ENCODE peak calls at places on chromosomes 5 and 9, in nine cellular contexts. X, B, K, T, L, I, U, P and A are unnamed samples.

GRCh38 chr9:81575976-81576375 is 113.4 kb downstream of the TLE1 start:
- DNase-seq in T (no peak), P (no peak), L (no peak), I (no peak), X (no peak), U (no peak), K (no peak), B (peak; percentile 34), A (peak; percentile 27)

GRCh38 chr9:24257726-24258125 is 288.0 kb downstream of the IZUMO3 start:
- DNase-seq in K (no peak), U (no peak), P (no peak), B (no peak), X (no peak), I (no peak), L (no peak), T (no peak), A (no peak)

GRCh38 chr9:107749787-107750444 is 260.3 kb upstream of the KLF4 start:
- DNase-seq in L (peak; percentile 81), K (peak; percentile 77), T (no peak), P (peak; percentile 89), I (no peak), B (peak; percentile 97), X (peak; percentile 93), U (peak; percentile 93), A (no peak)

GRCh38 chr9:34047864-34048729 is 590 bp downstream of the UBAP2 start:
- DNase-seq in X (peak; percentile 47), B (peak; percentile 62), U (peak; percentile 40), T (peak; percentile 17), I (peak; percentile 52), L (no peak), K (no peak), P (peak; percentile 36), A (peak; percentile 42)

GRCh38 chr5:139543423-139543991 is 17.6 kb upstream of the UBE2D2 start:
- DNase-seq in U (peak; percentile 55), I (peak; percentile 55), T (no peak), X (peak; percentile 87), L (peak; percentile 78), P (peak; percentile 77), K (peak; percentile 93), B (peak; percentile 9), A (peak; percentile 67)

GRCh38 chr5:168356592-168356991 is 65.1 kb downstream of the WWC1 start:
- DNase-seq in I (no peak), U (no peak), X (no peak), P (no peak), K (peak; percentile 44), T (no peak), B (no peak), L (no peak), A (no peak)

GRCh38 chr5:2196416-2196815 is 313.7 kb upstream of the IRX4 start:
- DNase-seq in L (no peak), K (no peak), U (no peak), I (no peak), P (no peak), T (no peak), B (no peak), X (no peak), A (no peak)

GRCh38 chr9:133160742-133161541 is 2.8 kb downstream of the GBGT1 start:
- DNase-seq in I (peak; percentile 47), T (no peak), X (peak; percentile 79), P (peak; percentile 69), U (peak; percentile 70), B (peak; percentile 84), L (peak; percentile 59), K (peak; percentile 76), A (peak; percentile 61)

GRCh38 chr5:153523831-153524230 is 33.4 kb downstream of the GRIA1 start:
- DNase-seq in K (no peak), L (peak; percentile 18), I (no peak), X (peak; percentile 43), U (peak; percentile 42), T (no peak), P (peak; percentile 21), B (peak; percentile 70), A (no peak)

GRCh38 chr5:113421643-113422132 is 13.1 kb downstream of the TSSK1B start:
- DNase-seq in X (no peak), L (no peak), U (no peak), K (no peak), T (no peak), B (no peak), I (no peak), P (no peak), A (no peak)

GRCh38 chr5:9820696-9821449 is 190.7 kb upstream of the TAS2R1 start:
- DNase-seq in K (no peak), U (no peak), X (no peak), L (no peak), B (no peak), T (no peak), P (no peak), I (no peak), A (no peak)

GRCh38 chr5:2888520-2889060 is 137.1 kb upstream of the IRX2 start:
- DNase-seq in B (no peak), P (no peak), U (no peak), L (no peak), T (no peak), I (no peak), K (no peak), X (no peak), A (no peak)

GRCh38 chr9:125145425-125145824 is 2.1 kb upstream of the SCAI start:
- DNase-seq in P (no peak), K (no peak), B (no peak), L (no peak), I (no peak), X (no peak), T (no peak), U (no peak), A (no peak)

GRCh38 chr9:125141751-125142150 is 1.6 kb downstream of the SCAI start:
- DNase-seq in I (no peak), X (no peak), B (no peak), L (no peak), K (no peak), T (no peak), P (no peak), U (no peak), A (no peak)

GRCh38 chr9:125142560-125143376 is 560 bp downstream of the SCAI start:
- DNase-seq in K (peak; percentile 63), U (no peak), L (peak; percentile 19), T (no peak), I (peak; percentile 9), X (no peak), P (no peak), B (peak; percentile 17), A (peak; percentile 16)

GRCh38 chr9:125141251-125141650 is 2.1 kb downstream of the SCAI start:
- DNase-seq in T (no peak), L (no peak), B (peak; percentile 62), K (no peak), U (no peak), X (no peak), I (no peak), P (no peak), A (no peak)

DNA sequence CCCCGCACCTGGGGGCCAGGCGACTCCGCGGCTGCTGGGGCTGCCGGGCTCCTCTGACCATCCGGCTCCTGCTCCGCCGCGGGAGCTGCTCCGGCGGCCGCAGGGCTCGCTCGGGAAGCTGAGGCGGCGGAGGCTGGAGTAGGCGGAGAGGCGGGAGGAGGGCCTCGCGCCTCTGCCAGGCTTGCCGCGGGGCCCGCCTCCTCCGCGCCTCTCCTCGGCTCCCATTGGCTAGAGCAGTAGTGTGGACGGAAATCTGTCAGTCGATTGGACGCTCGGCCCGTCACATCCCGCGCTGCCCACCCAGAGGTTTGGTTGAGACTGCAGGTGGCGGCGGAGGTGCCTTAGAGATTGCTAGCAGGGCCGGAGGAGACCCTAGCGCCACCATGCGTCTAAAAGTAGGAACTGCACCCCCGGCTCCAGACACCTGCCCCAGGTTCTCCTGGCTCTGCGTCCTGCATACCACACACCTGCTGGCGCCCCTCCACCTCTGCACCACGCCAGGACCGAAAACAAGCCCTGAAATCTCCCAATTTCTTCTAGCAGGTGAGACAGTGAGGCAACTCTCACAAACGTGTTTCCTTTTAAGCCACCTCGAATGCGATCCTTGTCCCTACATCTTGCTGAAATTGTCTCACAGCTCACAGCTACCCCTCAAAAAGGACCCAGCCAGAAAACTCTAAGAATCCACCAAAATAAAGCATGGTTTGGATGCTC is at the start of gene SCAI:
- DNase-seq in U (peak; percentile 99), X (peak; percentile 99), P (peak; percentile 99), L (peak; percentile 99), B (peak; percentile 100), T (peak; percentile 99), I (peak; percentile 98), K (peak; percentile 100), A (peak; percentile 99)
- H3K27ac ChIP-seq in U (peak within 1 kb of the TSS; percentile 70), X (peak within 1 kb of the TSS; percentile 69), P (peak within 1 kb of the TSS; percentile 65), L (peak within 1 kb of the TSS; percentile 70), B (no peak within 1 kb of the TSS), T (peak within 1 kb of the TSS; percentile 82), I (no peak within 1 kb of the TSS), K (no peak within 1 kb of the TSS), A (peak within 1 kb of the TSS; percentile 85)

GRCh38 chr5:124655211-124655880 is 91.1 kb downstream of the ZNF608 start:
- DNase-seq in I (no peak), U (no peak), P (no peak), X (no peak), L (no peak), T (no peak), K (no peak), B (peak; percentile 47), A (peak; percentile 57)
- H3K4me1 ChIP-seq in I (peaks cover 18% of the 10 kb centered on the region), U (peaks cover 61% of the 10 kb centered on the region), P (peaks cover 77% of the 10 kb centered on the region), X (peaks cover 21% of the 10 kb centered on the region), L (peaks cover 92% of the 10 kb centered on the region), T (peaks cover 45% of the 10 kb centered on the region), K (peaks cover 46% of the 10 kb centered on the region), B (peaks cover 46% of the 10 kb centered on the region), A (peaks cover 94% of the 10 kb centered on the region)

GRCh38 chr9:84857224-84857623 is 187.7 kb downstream of the NTRK2 start:
- DNase-seq in L (no peak), T (no peak), K (no peak), X (no peak), U (no peak), P (no peak), B (peak; percentile 58), I (no peak), A (no peak)
- H3K27ac ChIP-seq in L (peak overlapping the region; percentile 62), T (no peak overlapping the region), K (no peak overlapping the region), X (peak overlapping the region; percentile 56), U (peak overlapping the region; percentile 15), P (peak overlapping the region; percentile 71), B (peak overlapping the region; percentile 68), I (no peak overlapping the region), A (no peak overlapping the region)

GRCh38 chr9:134346840-134347239 is 20.6 kb downstream of the RXRA start:
- DNase-seq in B (no peak), K (no peak), U (no peak), T (no peak), P (no peak), L (no peak), X (no peak), I (no peak), A (no peak)

GRCh38 chr9:134344821-134345310 is 18.6 kb downstream of the RXRA start:
- DNase-seq in K (no peak), U (no peak), L (no peak), T (no peak), B (no peak), X (no peak), I (no peak), P (no peak), A (no peak)

GRCh38 chr9:134346151-134346550 is 19.9 kb downstream of the RXRA start:
- DNase-seq in L (no peak), I (no peak), X (no peak), K (no peak), P (no peak), U (peak; percentile 63), B (peak; percentile 65), T (no peak), A (no peak)

GRCh38 chr9:134344068-134344820 is 18.0 kb downstream of the RXRA start:
- DNase-seq in I (peak; percentile 48), P (peak; percentile 77), U (peak; percentile 68), L (peak; percentile 66), B (no peak), K (peak; percentile 74), X (peak; percentile 85), T (no peak), A (no peak)

GRCh38 chr9:134345737-134346136 is 19.5 kb downstream of the RXRA start:
- DNase-seq in L (no peak), T (no peak), U (no peak), P (no peak), X (no peak), I (no peak), K (no peak), B (no peak), A (no peak)
- H3K4me1 ChIP-seq in L (peaks cover 100% of the 10 kb centered on the region), T (peaks cover 22% of the 10 kb centered on the region), U (peaks cover 100% of the 10 kb centered on the region), P (peaks cover 100% of the 10 kb centered on the region), X (peaks cover 88% of the 10 kb centered on the region), I (peaks cover 15% of the 10 kb centered on the region), K (no peaks in the 10 kb centered on the region), B (peaks cover 7% of the 10 kb centered on the region), A (peaks cover 13% of the 10 kb centered on the region)